ENCODE peak calls at places on chromosomes 1 and 21, in ten cellular contexts. H is upper lobe of right lung; U is CD8-positive, alpha-beta memory T cell; Z is stomach; F is testis; T is AG04450; J is IMR-90; Q is MG63; Y is right cardiac atrium; M is CD4-positive, CD25-positive, alpha-beta regulatory T cell. C is an unnamed sample.

GRCh38 chr21:45100866-45101265 is 26.5 kb downstream of the ADARB1 start:
- DNase-seq in J (no peak), Y (no peak), U (no peak), Z (no peak), F (no peak), Q (no peak), H (no peak), M (no peak), T (no peak), C (no peak)

GRCh38 chr1:55337801-55338447 is 122.8 kb upstream of the USP24 start:
- DNase-seq in Y (no peak), Z (no peak), M (no peak), F (peak; percentile 21), Q (no peak), U (no peak), T (no peak), H (no peak), J (peak; percentile 79), C (no peak)

GRCh38 chr1:156858959-156859522 is at the start of gene INSRR:
- DNase-seq in Q (no peak), Z (no peak), T (no peak), U (no peak), F (no peak), H (no peak), Y (no peak), J (no peak), M (no peak), C (no peak)

GRCh38 chr1:54887665-54888071 is 673 bp upstream of the DHCR24 start:
- DNase-seq in Z (peak; percentile 47), T (no peak), Q (peak; percentile 48), U (no peak), Y (peak; percentile 61), H (peak; percentile 81), J (no peak), M (no peak), F (peak; percentile 42), C (no peak)

GRCh38 chr1:235266325-235266724 is 61.7 kb downstream of the ARID4B start:
- DNase-seq in H (no peak), F (no peak), T (no peak), U (no peak), J (no peak), M (no peak), Y (no peak), Z (no peak), Q (no peak), C (no peak)

GRCh38 chr1:108962681-108963051 is 618 bp downstream of the CLCC1 start:
- DNase-seq in F (peak; percentile 50), Q (peak; percentile 47), Y (peak; percentile 29), U (no peak), J (peak; percentile 6), H (peak; percentile 72), M (peak; percentile 19), Z (peak; percentile 65), T (no peak), C (no peak)

GRCh38 chr1:47507921-47508894 is 70.4 kb downstream of the FOXD2 start:
- DNase-seq in M (no peak), F (peak; percentile 19), Z (peak; percentile 67), J (no peak), Y (peak; percentile 22), U (no peak), H (peak; percentile 73), T (no peak), Q (no peak), C (peak; percentile 90)

GRCh38 chr1:23174383-23175110 is 5.9 kb upstream of the LUZP1 start:
- DNase-seq in Q (no peak), J (no peak), T (no peak), U (no peak), Y (no peak), Z (no peak), F (no peak), M (no peak), H (no peak), C (no peak)

GRCh38 chr1:38029725-38030511 is 16.7 kb downstream of the POU3F1 start:
- DNase-seq in Y (no peak), T (no peak), U (no peak), H (no peak), Q (peak; percentile 42), J (peak; percentile 62), F (peak; percentile 61), Z (no peak), M (peak; percentile 28), C (no peak)

GRCh38 chr21:45255381-45256020 is 32.2 kb downstream of the POFUT2 start:
- DNase-seq in F (no peak), Y (no peak), M (no peak), Z (no peak), U (peak; percentile 49), Q (no peak), T (no peak), J (no peak), H (no peak), C (no peak)

GRCh38 chr1:79792212-79792575 is 785.7 kb upstream of the ADGRL4 start:
- DNase-seq in H (no peak), Z (no peak), J (peak; percentile 85), F (peak; percentile 18), M (no peak), U (no peak), Q (no peak), T (peak; percentile 4), Y (no peak), C (no peak)

GRCh38 chr1:1291611-1292441 is 11.6 kb downstream of the SCNN1D start:
- DNase-seq in T (no peak), Q (peak; percentile 38), M (peak; percentile 38), J (peak; percentile 53), U (peak; percentile 55), H (peak; percentile 82), Z (peak; percentile 88), Y (peak; percentile 65), F (peak; percentile 73), C (peak; percentile 62)

DNA sequence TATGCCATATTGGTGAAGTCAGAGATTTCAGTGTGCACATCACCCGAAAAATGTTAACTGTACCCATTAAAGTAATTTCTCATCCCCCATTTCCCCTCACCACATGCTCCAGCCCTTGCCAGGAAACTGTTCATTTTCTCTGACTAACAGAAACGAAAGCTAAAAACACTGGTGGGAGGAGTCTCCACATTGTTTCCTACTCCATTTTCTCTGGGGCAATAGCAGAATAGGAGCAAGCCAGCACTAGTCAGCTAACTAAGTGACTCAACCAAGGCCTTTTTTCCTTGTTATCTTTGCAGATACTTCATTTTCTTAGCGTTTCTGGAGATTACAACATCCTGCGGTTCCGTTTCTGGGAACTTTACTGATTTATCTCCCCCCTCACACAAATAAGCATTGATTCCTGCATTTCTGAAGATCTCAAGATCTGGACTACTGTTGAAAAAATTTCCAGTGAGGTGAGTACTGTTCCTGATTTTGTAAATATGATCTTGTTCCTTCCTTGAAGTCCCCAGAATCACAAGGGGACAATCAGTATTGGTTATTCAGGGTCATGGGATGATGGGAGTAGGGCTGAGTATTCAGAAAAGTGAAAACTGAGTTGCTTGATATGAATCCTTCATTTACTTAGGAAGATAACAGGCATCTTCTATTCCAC is at the start of gene IFI16:
- DNase-seq in J (peak; percentile 96), T (peak; percentile 83), U (peak; percentile 67), F (peak; percentile 65), H (no peak), M (peak; percentile 42), Z (no peak), Q (peak; percentile 69), Y (peak; percentile 42), C (peak; percentile 85)
- H3K4me3 ChIP-seq in J (peak within 1 kb of the TSS; percentile 90), T (peak within 1 kb of the TSS; percentile 76), U (peak within 1 kb of the TSS; percentile 87), F (peak within 1 kb of the TSS; percentile 53), H (peak within 1 kb of the TSS; percentile 72), M (peak within 1 kb of the TSS; percentile 100), Z (peak within 1 kb of the TSS; percentile 39), Q (peak within 1 kb of the TSS; percentile 66), Y (peak within 1 kb of the TSS; percentile 93), C (peak within 1 kb of the TSS; percentile 23)

DNA sequence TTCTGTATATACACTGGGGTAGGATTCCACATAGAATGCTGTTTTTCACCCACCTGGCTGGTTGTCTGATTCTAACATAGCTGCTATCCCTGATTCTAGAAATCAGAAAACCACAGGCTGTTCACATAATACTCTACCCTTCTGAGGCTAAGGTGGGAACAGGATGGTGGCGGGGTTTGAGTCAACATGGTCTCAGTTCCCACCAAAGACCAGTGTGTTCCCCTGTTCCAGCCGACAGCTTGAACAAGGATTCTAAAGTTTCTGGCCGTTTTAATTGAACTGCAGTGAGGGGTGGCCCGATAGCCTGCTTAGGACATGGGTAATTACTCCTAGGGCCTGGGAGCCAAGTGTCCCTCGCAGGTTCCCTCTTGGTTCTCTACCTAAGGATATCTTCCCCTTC is 38.4 kb downstream of the PEX14 start:
- DNase-seq in Y (no peak), Q (no peak), F (no peak), U (no peak), T (no peak), J (no peak), H (no peak), Z (no peak), M (no peak), C (no peak)
- H3K4me3 ChIP-seq in Y (no peak overlapping the region), Q (no peak overlapping the region), F (no peak overlapping the region), U (no peak overlapping the region), T (no peak overlapping the region), J (no peak overlapping the region), H (no peak overlapping the region), Z (no peak overlapping the region), M (peak overlapping the region; percentile 14), C (no peak overlapping the region)

GRCh38 chr1:6262570-6263420 is 1.9 kb upstream of the GPR153 start:
- DNase-seq in Y (peak; percentile 75), Q (peak; percentile 90), Z (no peak), F (peak; percentile 51), J (no peak), H (no peak), M (no peak), T (no peak), U (no peak), C (no peak)

GRCh38 chr1:6260433-6260934 is 414 bp downstream of the GPR153 start:
- DNase-seq in F (no peak), M (no peak), H (no peak), T (no peak), J (no peak), Z (no peak), U (no peak), Q (no peak), Y (peak; percentile 54), C (no peak)

GRCh38 chr1:6259491-6260362 is 1.2 kb downstream of the GPR153 start:
- DNase-seq in Z (peak; percentile 75), F (peak; percentile 86), T (peak; percentile 23), J (peak; percentile 72), H (peak; percentile 94), Y (peak; percentile 90), Q (peak; percentile 76), M (peak; percentile 61), U (peak; percentile 72), C (peak; percentile 98)

GRCh38 chr1:6260961-6261614 is at the start of gene GPR153:
- DNase-seq in Q (peak; percentile 68), J (no peak), Y (peak; percentile 58), Z (peak; percentile 27), M (no peak), H (peak; percentile 77), T (no peak), F (no peak), U (no peak), C (no peak)

GRCh38 chr1:6261615-6261995 is 707 bp upstream of the GPR153 start:
- DNase-seq in M (no peak), J (no peak), Q (no peak), U (no peak), T (no peak), Z (no peak), F (no peak), Y (no peak), H (no peak), C (no peak)
- H3K4me3 ChIP-seq in M (no peak overlapping the region), J (no peak overlapping the region), Q (no peak overlapping the region), U (no peak overlapping the region), T (peak overlapping the region; percentile 49), Z (peak overlapping the region; percentile 62), F (no peak overlapping the region), Y (peak overlapping the region; percentile 64), H (peak overlapping the region; percentile 48), C (no peak overlapping the region)

DNA sequence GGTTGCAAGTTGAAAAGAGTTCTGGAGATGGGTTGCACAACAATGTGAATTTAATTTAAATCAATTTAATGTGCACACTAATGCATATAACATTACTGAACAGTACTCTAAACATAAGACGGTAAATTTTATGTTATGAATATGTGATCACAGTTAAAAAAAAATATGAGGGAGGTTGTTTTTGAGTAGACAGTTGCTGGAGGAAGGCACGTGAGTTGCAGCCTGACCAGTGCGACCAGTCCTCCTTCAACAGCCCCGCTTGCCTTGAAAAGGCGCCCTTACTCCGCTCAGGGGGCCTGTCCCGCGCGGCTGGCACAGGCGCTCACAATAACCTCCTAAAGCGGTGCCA is 322 bp upstream of the OLIG1 start:
- DNase-seq in T (no peak), Q (no peak), F (no peak), Y (no peak), Z (no peak), H (no peak), J (no peak), M (no peak), U (no peak), C (no peak)
- H3K4me3 ChIP-seq in T (no peak overlapping the region), Q (no peak overlapping the region), F (no peak overlapping the region), Y (peak overlapping the region; percentile 33), Z (peak overlapping the region; percentile 37), H (peak overlapping the region; percentile 41), J (no peak overlapping the region), M (no peak overlapping the region), U (no peak overlapping the region), C (no peak overlapping the region)

C was measured in lower leg skin.